ENCODE peak calls at places on chromosome 22, in five cellular contexts. U is epithelial cell of proximal tubule, I is fibroblast of pulmonary artery, J is Panc1, W is foreskin fibroblast. C is an unnamed sample.

GRCh38 chr22:30879398-30879797 is 89.2 kb downstream of the MORC2 start:
- DNase-seq in U (no peak), I (no peak), J (no peak), W (no peak), C (no peak)

GRCh38 chr22:49966041-49966715 is 5.6 kb downstream of the PIM3 start:
- DNase-seq in U (no peak), I (no peak), J (no peak), W (no peak), C (no peak)

GRCh38 chr22:19402642-19403191 is 28.8 kb downstream of the HIRA start:
- DNase-seq in U (no peak), I (no peak), J (no peak), W (no peak), C (no peak)

GRCh38 chr22:43521716-43522115 is 109.9 kb downstream of the MPPED1 start:
- DNase-seq in U (no peak), I (no peak), J (peak; percentile 55), W (no peak), C (no peak)

GRCh38 chr22:41157083-41157482 is 48.0 kb upstream of the L3MBTL2 start:
- DNase-seq in U (no peak), I (no peak), J (no peak), W (no peak), C (no peak)

GRCh38 chr22:34045311-34045710 is 125.0 kb upstream of the LARGE1 start:
- DNase-seq in U (no peak), I (no peak), J (no peak), W (no peak), C (no peak)

GRCh38 chr22:45105281-45105700 is 58.4 kb upstream of the NUP50 start:
- DNase-seq in U (no peak), I (no peak), J (peak; percentile 55), W (no peak), C (no peak)

GRCh38 chr22:41598891-41599635 is 9.4 kb upstream of the PMM1 start:
- DNase-seq in U (no peak), I (no peak), J (no peak), W (no peak), C (no peak)

GRCh38 chr22:17785185-17786184 is 11.2 kb upstream of the BID start:
- DNase-seq in U (no peak), I (peak; percentile 35), J (peak; percentile 47), W (no peak), C (peak; percentile 38)

GRCh38 chr22:17969732-17970131 is 54.6 kb downstream of the MICAL3 start:
- DNase-seq in U (no peak), I (peak; percentile 96), J (no peak), W (peak; percentile 88), C (peak; percentile 96)

GRCh38 chr22:49922926-49923325 is 4.5 kb downstream of the CRELD2 start:
- DNase-seq in U (no peak), I (no peak), J (no peak), W (no peak), C (no peak)

GRCh38 chr22:50620861-50621490 is 7.0 kb downstream of the ARSA start:
- DNase-seq in U (no peak), I (no peak), J (no peak), W (no peak), C (no peak)

GRCh38 chr22:18035740-18036139 is 11.4 kb upstream of the MICAL3 start:
- DNase-seq in U (no peak), I (no peak), J (no peak), W (no peak), C (no peak)

GRCh38 chr22:16974298-16975084 is 33.5 kb downstream of the GAB4 start:
- DNase-seq in U (no peak), I (no peak), J (no peak), W (no peak), C (no peak)

GRCh38 chr22:25449781-25450317 is 114.6 kb upstream of the GRK3 start:
- DNase-seq in U (no peak), I (no peak), J (no peak), W (no peak), C (peak; percentile 17)

GRCh38 chr22:44181912-44182590 is 1.3 kb downstream of the PARVG start:
- DNase-seq in U (no peak), I (no peak), J (no peak), W (no peak), C (no peak)

GRCh38 chr22:37996515-37997246 is 12.3 kb upstream of the SOX10 start:
- DNase-seq in U (no peak), I (no peak), J (no peak), W (no peak), C (no peak)

GRCh38 chr22:46010177-46010867 is 33.4 kb upstream of the WNT7B start:
- DNase-seq in U (peak; percentile 75), I (peak; percentile 52), J (no peak), W (peak; percentile 63), C (peak; percentile 53)

GRCh38 chr22:45754822-45755221 is 83.2 kb downstream of the ATXN10 start:
- DNase-seq in U (no peak), I (no peak), J (no peak), W (no peak), C (no peak)

GRCh38 chr22:45240137-45240809 is 421 bp downstream of the KIAA0930 start:
- DNase-seq in U (no peak), I (no peak), J (no peak), W (no peak), C (peak; percentile 29)

GRCh38 chr22:21796863-21797262 is 61.3 kb upstream of the YPEL1 start:
- DNase-seq in U (no peak), I (no peak), J (no peak), W (no peak), C (no peak)

GRCh38 chr22:49735411-49736311 is 92.0 kb downstream of the BRD1 start:
- DNase-seq in U (no peak), I (peak; percentile 8), J (no peak), W (no peak), C (no peak)

GRCh38 chr22:37187552-37187890 is 526 bp downstream of the C1QTNF6 start:
- DNase-seq in U (no peak), I (peak; percentile 45), J (no peak), W (peak; percentile 61), C (peak; percentile 55)

GRCh38 chr22:42994917-42995562 is 19.9 kb downstream of the PACSIN2 start:
- DNase-seq in U (peak; percentile 95), I (peak; percentile 96), J (peak; percentile 78), W (peak; percentile 93), C (peak; percentile 93)

GRCh38 chr22:45584121-45584570 is 81.5 kb downstream of the FBLN1 start:
- DNase-seq in U (no peak), I (peak; percentile 6), J (no peak), W (peak; percentile 63), C (no peak)

GRCh38 chr22:30602049-30602448 is 4.9 kb upstream of the TCN2 start:
- DNase-seq in U (no peak), I (peak; percentile 62), J (no peak), W (no peak), C (peak; percentile 53)

GRCh38 chr22:31734512-31734911 is 15.4 kb downstream of the PRR14L start:
- DNase-seq in U (no peak), I (peak; percentile 60), J (no peak), W (peak; percentile 76), C (peak; percentile 43)

GRCh38 chr22:47167056-47167455 is 404.6 kb downstream of the TBC1D22A start:
- DNase-seq in U (no peak), I (no peak), J (no peak), W (no peak), C (no peak)

GRCh38 chr22:48653306-48653705 is 1174.4 kb downstream of the BRD1 start:
- DNase-seq in U (no peak), I (no peak), J (no peak), W (no peak), C (no peak)
- H3K4me3 ChIP-seq in U (no peak overlapping the region), I (no peak overlapping the region), J (no peak overlapping the region), W (no peak overlapping the region), C (no peak overlapping the region)

GRCh38 chr22:39150848-39151215 is 1.6 kb downstream of the CBX7 start:
- DNase-seq in U (no peak), I (no peak), J (no peak), W (no peak), C (no peak)
- TF ChIP-seq CTCF in U (no peak), I (no peak), J (no peak), W (no peak), C (no peak)

GRCh38 chr22:20786048-20786447 is 12.1 kb downstream of the SERPIND1 start:
- DNase-seq in U (no peak), I (no peak), J (no peak), W (no peak), C (no peak)

GRCh38 chr22:20787746-20788626 is 14.1 kb downstream of the SERPIND1 start:
- DNase-seq in U (no peak), I (no peak), J (no peak), W (no peak), C (no peak)

GRCh38 chr22:20788627-20789344 is 14.9 kb downstream of the SERPIND1 start:
- DNase-seq in U (no peak), I (no peak), J (no peak), W (no peak), C (no peak)

GRCh38 chr22:20786536-20786979 is 12.6 kb downstream of the SERPIND1 start:
- DNase-seq in U (no peak), I (no peak), J (no peak), W (no peak), C (no peak)

GRCh38 chr22:20787223-20787622 is 13.3 kb downstream of the SERPIND1 start:
- DNase-seq in U (no peak), I (no peak), J (no peak), W (no peak), C (no peak)
- H3K4me3 ChIP-seq in U (no peak overlapping the region), I (no peak overlapping the region), J (no peak overlapping the region), W (no peak overlapping the region), C (no peak overlapping the region)

GRCh38 chr22:27485842-27486241 is 315.7 kb downstream of the MN1 start:
- DNase-seq in U (no peak), I (no peak), J (no peak), W (no peak), C (no peak)

GRCh38 chr22:27490080-27490479 is 311.5 kb downstream of the MN1 start:
- DNase-seq in U (no peak), I (no peak), J (no peak), W (no peak), C (no peak)

GRCh38 chr22:27489265-27489675 is 312.3 kb downstream of the MN1 start:
- DNase-seq in U (no peak), I (peak; percentile 35), J (no peak), W (peak; percentile 29), C (peak; percentile 51)

GRCh38 chr22:27487600-27488450 is 313.7 kb downstream of the MN1 start:
- DNase-seq in U (no peak), I (no peak), J (no peak), W (no peak), C (peak; percentile 63)

GRCh38 chr22:27488456-27489224 is 312.9 kb downstream of the MN1 start:
- DNase-seq in U (no peak), I (no peak), J (no peak), W (no peak), C (no peak)
- TF ChIP-seq CTCF in U (no peak), I (no peak), J (no peak), W (no peak), C (no peak)